ENCODE peak calls at places on chromosomes 4 and X, in four cellular contexts. One of them, this sample, is unnamed. For H3K36me3, the result is how much of the 10 kb centered on the place peaks cover.

GRCh38 chr4:14856076-14856926 is 146.0 kb upstream of the CPEB2 start:
- DNase-seq in transverse colon: peak
- DNase-seq in ovary: no peak
- DNase-seq in spleen: no peak
- DNase-seq in this sample: peak

GRCh38 chr4:16222957-16223527 is 3.2 kb downstream of the TAPT1 start:
- DNase-seq in ovary: no peak
- DNase-seq in spleen: no peak
- DNase-seq in transverse colon: no peak
- DNase-seq in this sample: no peak

GRCh38 chr4:137961051-137961438 is 281.1 kb downstream of the SLC7A11 start:
- DNase-seq in spleen: no peak
- DNase-seq in transverse colon: no peak
- DNase-seq in ovary: no peak
- DNase-seq in this sample: no peak

GRCh38 chr4:108172780-108173598 is 4.3 kb upstream of the LEF1 start:
- DNase-seq in transverse colon: peak
- DNase-seq in spleen: peak
- DNase-seq in ovary: peak
- DNase-seq in this sample: no peak

GRCh38 chr4:76781698-76782595 is 116.0 kb downstream of the SOWAHB start:
- DNase-seq in transverse colon: no peak
- DNase-seq in ovary: no peak
- DNase-seq in spleen: no peak
- DNase-seq in this sample: no peak

GRCh38 chrX:11100281-11101035 is 10.7 kb upstream of the HCCS start:
- DNase-seq in spleen: no peak
- DNase-seq in ovary: no peak
- DNase-seq in transverse colon: peak
- DNase-seq in this sample: no peak

GRCh38 chr4:101790521-101791188 is at the start of gene BANK1:
- DNase-seq in ovary: peak
- DNase-seq in transverse colon: peak
- DNase-seq in spleen: peak
- DNase-seq in this sample: peak

GRCh38 chr4:67660418-67660817 is 40.5 kb downstream of the UBA6 start:
- DNase-seq in spleen: no peak
- DNase-seq in ovary: no peak
- DNase-seq in transverse colon: no peak
- DNase-seq in this sample: no peak

GRCh38 chr4:10808591-10808990 is 124.0 kb upstream of the CLNK start:
- DNase-seq in spleen: no peak
- DNase-seq in transverse colon: no peak
- DNase-seq in ovary: no peak
- DNase-seq in this sample: no peak

GRCh38 chr4:26729027-26729426 is 131.6 kb upstream of the STIM2 start:
- DNase-seq in ovary: no peak
- DNase-seq in spleen: no peak
- DNase-seq in transverse colon: no peak
- DNase-seq in this sample: no peak

GRCh38 chr4:5009796-5010195 is 9.5 kb downstream of the CYTL1 start:
- DNase-seq in ovary: no peak
- DNase-seq in spleen: no peak
- DNase-seq in transverse colon: no peak
- DNase-seq in this sample: no peak

GRCh38 chrX:140514554-140514953 is 9.7 kb upstream of the SOX3 start:
- DNase-seq in ovary: no peak
- DNase-seq in transverse colon: no peak
- DNase-seq in spleen: no peak
- DNase-seq in this sample: no peak

GRCh38 chr4:183675625-183676024 is 16.5 kb downstream of the TRAPPC11 start:
- DNase-seq in spleen: no peak
- DNase-seq in transverse colon: no peak
- DNase-seq in ovary: no peak
- DNase-seq in this sample: no peak

GRCh38 chr4:183670251-183670650 is 11.2 kb downstream of the TRAPPC11 start:
- DNase-seq in spleen: no peak
- DNase-seq in ovary: no peak
- DNase-seq in transverse colon: no peak
- DNase-seq in this sample: no peak

GRCh38 chr4:183674153-183674552 is 15.1 kb downstream of the TRAPPC11 start:
- DNase-seq in spleen: no peak
- DNase-seq in transverse colon: no peak
- DNase-seq in ovary: no peak
- DNase-seq in this sample: no peak
- H3K36me3 ChIP-seq in spleen: half or more
- H3K36me3 ChIP-seq in transverse colon: under half
- H3K36me3 ChIP-seq in ovary: under half
- H3K36me3 ChIP-seq in this sample: under half

DNA sequence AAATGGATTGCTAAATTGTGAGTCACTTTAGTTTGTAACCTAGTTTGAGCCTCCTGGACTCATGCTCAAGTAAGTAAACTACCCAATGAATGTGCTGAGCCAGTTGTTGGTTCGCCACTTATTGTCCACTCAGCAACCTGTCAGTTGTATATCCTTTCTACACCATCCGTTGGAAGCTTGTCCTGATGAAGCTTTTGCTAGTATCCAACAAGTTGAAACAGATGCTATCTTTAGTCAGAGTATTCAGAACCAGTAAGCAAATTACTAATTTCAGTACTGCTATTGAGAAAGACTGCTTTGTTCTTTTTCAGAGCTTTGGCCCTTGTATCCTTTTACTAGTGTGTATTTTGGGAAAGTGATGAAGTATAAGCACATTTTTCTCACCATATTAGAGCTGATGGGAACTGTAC is 4.3 kb upstream of the NAA15 start:
- DNase-seq in spleen: no peak
- DNase-seq in ovary: no peak
- DNase-seq in transverse colon: no peak
- DNase-seq in this sample: no peak
- TF ChIP-seq POLR2A in spleen: no peak
- TF ChIP-seq POLR2A in ovary: no peak
- TF ChIP-seq POLR2A in transverse colon: no peak
- TF ChIP-seq POLR2A in this sample: no peak

GRCh38 chr4:138996090-138996489 is 19.5 kb upstream of the NOCT start:
- DNase-seq in spleen: no peak
- DNase-seq in ovary: no peak
- DNase-seq in transverse colon: no peak
- DNase-seq in this sample: no peak
- H3K36me3 ChIP-seq in spleen: under half
- H3K36me3 ChIP-seq in ovary: under half
- H3K36me3 ChIP-seq in transverse colon: under half
- H3K36me3 ChIP-seq in this sample: under half

GRCh38 chr4:70688795-70689231 is 481 bp downstream of the UTP3 start:
- DNase-seq in ovary: no peak
- DNase-seq in transverse colon: peak
- DNase-seq in spleen: peak
- DNase-seq in this sample: no peak

GRCh38 chr4:70687821-70688794 is at the start of gene UTP3:
- DNase-seq in ovary: peak
- DNase-seq in transverse colon: peak
- DNase-seq in spleen: peak
- DNase-seq in this sample: peak
- TF ChIP-seq POLR2A in ovary: peak
- TF ChIP-seq POLR2A in transverse colon: peak
- TF ChIP-seq POLR2A in spleen: no peak
- TF ChIP-seq POLR2A in this sample: no peak

DNA sequence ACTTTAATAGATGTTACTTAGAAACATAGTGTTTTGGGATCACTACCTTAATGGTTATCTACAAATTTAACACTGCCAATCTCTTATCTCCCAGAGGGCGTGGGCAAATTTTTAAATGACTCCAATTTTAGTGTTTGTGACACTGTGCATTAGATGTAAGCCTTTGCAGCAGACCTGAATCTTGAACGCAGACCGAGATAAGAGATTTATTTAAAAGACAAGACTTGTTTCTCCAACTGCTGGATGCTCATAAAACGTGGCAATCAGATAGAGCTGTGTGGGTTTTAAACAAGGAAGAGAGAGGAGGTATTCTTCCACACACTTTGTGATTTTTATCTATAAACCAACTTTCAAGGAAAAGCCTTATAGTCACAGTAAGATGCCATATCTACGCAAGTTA is 252.5 kb upstream of the NR3C2 start:
- DNase-seq in transverse colon: no peak
- DNase-seq in ovary: no peak
- DNase-seq in spleen: no peak
- DNase-seq in this sample: no peak
- H3K36me3 ChIP-seq in transverse colon: under half
- H3K36me3 ChIP-seq in ovary: under half
- H3K36me3 ChIP-seq in spleen: under half
- H3K36me3 ChIP-seq in this sample: under half

DNA sequence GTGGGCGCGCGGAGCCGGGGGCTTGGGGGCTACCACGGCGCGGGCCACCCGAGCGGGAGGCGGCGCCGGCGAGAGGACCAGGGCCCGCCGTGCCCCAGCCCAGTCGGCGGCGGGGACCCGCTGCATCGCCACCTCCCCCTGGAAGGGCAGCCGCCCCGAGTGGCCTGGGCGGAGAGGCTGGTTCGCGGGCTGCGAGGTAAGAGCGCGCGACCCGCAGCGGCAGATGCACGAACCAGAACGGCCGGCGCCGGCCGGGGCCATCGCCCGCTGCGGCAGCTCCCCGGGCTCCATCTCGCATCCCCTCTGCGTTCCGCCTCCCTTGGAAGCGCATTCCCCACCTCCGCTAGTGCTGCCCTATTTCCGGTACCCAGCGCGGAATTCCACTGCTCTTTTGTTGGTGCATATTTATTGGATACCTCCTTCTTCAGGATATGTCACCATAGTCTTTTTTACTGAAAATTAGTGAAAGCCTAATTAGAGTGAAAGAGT is 742 bp downstream of the PKD2 start:
- DNase-seq in spleen: peak
- DNase-seq in ovary: peak
- DNase-seq in transverse colon: peak
- DNase-seq in this sample: no peak
- TF ChIP-seq POLR2A in spleen: no peak
- TF ChIP-seq POLR2A in ovary: no peak
- TF ChIP-seq POLR2A in transverse colon: no peak
- TF ChIP-seq POLR2A in this sample: no peak

GRCh38 chr4:153592090-153592489 is 92.0 kb upstream of the TLR2 start:
- DNase-seq in ovary: no peak
- DNase-seq in transverse colon: no peak
- DNase-seq in spleen: no peak
- DNase-seq in this sample: no peak
- H3K36me3 ChIP-seq in ovary: under half
- H3K36me3 ChIP-seq in transverse colon: under half
- H3K36me3 ChIP-seq in spleen: half or more
- H3K36me3 ChIP-seq in this sample: under half

This sample was measured in esophagus squamous epithelium.